ENCODE peak calls at places on chromosome 11, in seven cellular contexts. One of them, this sample, is unnamed.

GRCh38 chr11:63683133-63683991 is 2.1 kb downstream of the RTN3 start:
- DNase-seq in activated CD8-positive, alpha-beta T cell treated with anti-CD3 and anti-CD28 coated beads for 36 hours: no peak
- DNase-seq in AG09319: no peak
- DNase-seq in pancreas: no peak
- DNase-seq in nephron progenitor cell: no peak
- DNase-seq in WTC11: no peak
- DNase-seq in esophagus muscularis mucosa: no peak
- DNase-seq in this sample: no peak

GRCh38 chr11:67406969-67407699 is 3.3 kb downstream of the TBC1D10C start:
- DNase-seq in activated CD8-positive, alpha-beta T cell treated with anti-CD3 and anti-CD28 coated beads for 36 hours: peak
- DNase-seq in AG09319: no peak
- DNase-seq in pancreas: no peak
- DNase-seq in nephron progenitor cell: no peak
- DNase-seq in WTC11: no peak
- DNase-seq in esophagus muscularis mucosa: no peak
- DNase-seq in this sample: no peak

GRCh38 chr11:84993386-84993785 is 633.8 kb downstream of the DLG2 start:
- DNase-seq in activated CD8-positive, alpha-beta T cell treated with anti-CD3 and anti-CD28 coated beads for 36 hours: peak
- DNase-seq in AG09319: no peak
- DNase-seq in pancreas: no peak
- DNase-seq in nephron progenitor cell: no peak
- DNase-seq in WTC11: peak
- DNase-seq in esophagus muscularis mucosa: no peak
- DNase-seq in this sample: no peak

GRCh38 chr11:64146036-64146943 is 19.6 kb downstream of the MACROD1 start:
- DNase-seq in activated CD8-positive, alpha-beta T cell treated with anti-CD3 and anti-CD28 coated beads for 36 hours: peak
- DNase-seq in AG09319: no peak
- DNase-seq in pancreas: peak
- DNase-seq in nephron progenitor cell: peak
- DNase-seq in WTC11: peak
- DNase-seq in esophagus muscularis mucosa: no peak
- DNase-seq in this sample: no peak

GRCh38 chr11:26473216-26474194 is 98.6 kb downstream of the MUC15 start:
- DNase-seq in activated CD8-positive, alpha-beta T cell treated with anti-CD3 and anti-CD28 coated beads for 36 hours: no peak
- DNase-seq in AG09319: no peak
- DNase-seq in pancreas: no peak
- DNase-seq in nephron progenitor cell: no peak
- DNase-seq in WTC11: no peak
- DNase-seq in esophagus muscularis mucosa: no peak
- DNase-seq in this sample: no peak

GRCh38 chr11:118263694-118264567 is at the start of gene MPZL2:
- DNase-seq in activated CD8-positive, alpha-beta T cell treated with anti-CD3 and anti-CD28 coated beads for 36 hours: peak
- DNase-seq in AG09319: no peak
- DNase-seq in pancreas: peak
- DNase-seq in nephron progenitor cell: peak
- DNase-seq in WTC11: peak
- DNase-seq in esophagus muscularis mucosa: no peak
- DNase-seq in this sample: peak

GRCh38 chr11:64237484-64237951 is 3.1 kb downstream of the VEGFB start:
- DNase-seq in activated CD8-positive, alpha-beta T cell treated with anti-CD3 and anti-CD28 coated beads for 36 hours: no peak
- DNase-seq in AG09319: no peak
- DNase-seq in pancreas: peak
- DNase-seq in nephron progenitor cell: no peak
- DNase-seq in WTC11: no peak
- DNase-seq in esophagus muscularis mucosa: no peak
- DNase-seq in this sample: no peak

GRCh38 chr11:109304159-109304558 is 117.8 kb upstream of the C11orf87 start:
- DNase-seq in activated CD8-positive, alpha-beta T cell treated with anti-CD3 and anti-CD28 coated beads for 36 hours: no peak
- DNase-seq in AG09319: no peak
- DNase-seq in pancreas: no peak
- DNase-seq in nephron progenitor cell: no peak
- DNase-seq in WTC11: no peak
- DNase-seq in esophagus muscularis mucosa: no peak
- DNase-seq in this sample: no peak

GRCh38 chr11:101187748-101188147 is 58.1 kb upstream of the PGR start:
- DNase-seq in activated CD8-positive, alpha-beta T cell treated with anti-CD3 and anti-CD28 coated beads for 36 hours: no peak
- DNase-seq in AG09319: no peak
- DNase-seq in pancreas: no peak
- DNase-seq in nephron progenitor cell: no peak
- DNase-seq in WTC11: no peak
- DNase-seq in esophagus muscularis mucosa: no peak
- DNase-seq in this sample: no peak

GRCh38 chr11:34208266-34209135 is 103.1 kb downstream of the NAT10 start:
- DNase-seq in activated CD8-positive, alpha-beta T cell treated with anti-CD3 and anti-CD28 coated beads for 36 hours: peak
- DNase-seq in AG09319: no peak
- DNase-seq in pancreas: no peak
- DNase-seq in nephron progenitor cell: no peak
- DNase-seq in WTC11: no peak
- DNase-seq in esophagus muscularis mucosa: no peak
- DNase-seq in this sample: no peak

GRCh38 chr11:12577746-12578644 is 96.2 kb upstream of the TEAD1 start:
- DNase-seq in activated CD8-positive, alpha-beta T cell treated with anti-CD3 and anti-CD28 coated beads for 36 hours: no peak
- DNase-seq in AG09319: no peak
- DNase-seq in pancreas: no peak
- DNase-seq in nephron progenitor cell: no peak
- DNase-seq in WTC11: no peak
- DNase-seq in esophagus muscularis mucosa: no peak
- DNase-seq in this sample: no peak

GRCh38 chr11:35632301-35632700 is 14.0 kb downstream of the FJX1 start:
- DNase-seq in activated CD8-positive, alpha-beta T cell treated with anti-CD3 and anti-CD28 coated beads for 36 hours: no peak
- DNase-seq in AG09319: no peak
- DNase-seq in pancreas: no peak
- DNase-seq in nephron progenitor cell: peak
- DNase-seq in WTC11: no peak
- DNase-seq in esophagus muscularis mucosa: no peak
- DNase-seq in this sample: no peak

GRCh38 chr11:10856689-10857603 is 907 bp downstream of the ZBED5 start:
- DNase-seq in activated CD8-positive, alpha-beta T cell treated with anti-CD3 and anti-CD28 coated beads for 36 hours: no peak
- DNase-seq in AG09319: no peak
- DNase-seq in pancreas: no peak
- DNase-seq in nephron progenitor cell: peak
- DNase-seq in WTC11: peak
- DNase-seq in esophagus muscularis mucosa: no peak
- DNase-seq in this sample: no peak

GRCh38 chr11:68025047-68025446 is 5.4 kb upstream of the NDUFS8 start:
- DNase-seq in activated CD8-positive, alpha-beta T cell treated with anti-CD3 and anti-CD28 coated beads for 36 hours: peak
- DNase-seq in AG09319: no peak
- DNase-seq in pancreas: no peak
- DNase-seq in nephron progenitor cell: no peak
- DNase-seq in WTC11: no peak
- DNase-seq in esophagus muscularis mucosa: no peak
- DNase-seq in this sample: no peak

GRCh38 chr11:121366038-121366437 is 73.5 kb downstream of the SC5D start:
- DNase-seq in activated CD8-positive, alpha-beta T cell treated with anti-CD3 and anti-CD28 coated beads for 36 hours: no peak
- DNase-seq in AG09319: no peak
- DNase-seq in pancreas: no peak
- DNase-seq in nephron progenitor cell: no peak
- DNase-seq in WTC11: no peak
- DNase-seq in esophagus muscularis mucosa: no peak
- DNase-seq in this sample: no peak

GRCh38 chr11:121365304-121365703 is 72.7 kb downstream of the SC5D start:
- DNase-seq in activated CD8-positive, alpha-beta T cell treated with anti-CD3 and anti-CD28 coated beads for 36 hours: no peak
- DNase-seq in AG09319: no peak
- DNase-seq in pancreas: no peak
- DNase-seq in nephron progenitor cell: no peak
- DNase-seq in WTC11: no peak
- DNase-seq in esophagus muscularis mucosa: no peak
- DNase-seq in this sample: no peak

GRCh38 chr11:121367434-121367833 is 74.9 kb downstream of the SC5D start:
- DNase-seq in activated CD8-positive, alpha-beta T cell treated with anti-CD3 and anti-CD28 coated beads for 36 hours: peak
- DNase-seq in AG09319: no peak
- DNase-seq in pancreas: no peak
- DNase-seq in nephron progenitor cell: no peak
- DNase-seq in WTC11: no peak
- DNase-seq in esophagus muscularis mucosa: no peak
- DNase-seq in this sample: no peak

GRCh38 chr11:121368504-121368903 is 75.9 kb downstream of the SC5D start:
- DNase-seq in activated CD8-positive, alpha-beta T cell treated with anti-CD3 and anti-CD28 coated beads for 36 hours: no peak
- DNase-seq in AG09319: no peak
- DNase-seq in pancreas: no peak
- DNase-seq in nephron progenitor cell: no peak
- DNase-seq in WTC11: no peak
- DNase-seq in esophagus muscularis mucosa: no peak
- DNase-seq in this sample: no peak

DNA sequence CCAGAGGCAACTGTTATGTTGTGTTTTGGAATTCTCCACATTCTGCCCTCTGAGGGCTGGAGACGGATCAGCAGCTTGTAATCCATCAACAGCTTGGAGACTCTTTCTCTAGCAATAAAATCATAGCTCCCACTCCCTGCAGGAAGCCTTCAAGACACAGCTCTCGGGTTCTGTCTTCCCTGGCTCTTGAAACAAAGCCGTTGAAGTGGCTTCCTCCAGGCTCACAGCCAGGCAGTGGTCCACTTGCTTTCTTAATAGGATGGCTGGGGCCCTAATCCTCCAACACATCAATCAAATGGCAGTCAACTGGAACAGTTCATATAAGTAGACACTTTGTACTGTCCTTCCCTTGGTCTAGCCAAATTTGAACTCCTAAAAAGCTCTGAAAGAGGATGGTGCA is 74.4 kb downstream of the SC5D start:
- DNase-seq in activated CD8-positive, alpha-beta T cell treated with anti-CD3 and anti-CD28 coated beads for 36 hours: no peak
- DNase-seq in AG09319: no peak
- DNase-seq in pancreas: no peak
- DNase-seq in nephron progenitor cell: no peak
- DNase-seq in WTC11: no peak
- DNase-seq in esophagus muscularis mucosa: no peak
- DNase-seq in this sample: no peak
- TF ChIP-seq CTCF in activated CD8-positive, alpha-beta T cell treated with anti-CD3 and anti-CD28 coated beads for 36 hours: no peak
- TF ChIP-seq CTCF in AG09319: no peak
- TF ChIP-seq CTCF in pancreas: no peak
- TF ChIP-seq CTCF in nephron progenitor cell: no peak
- TF ChIP-seq CTCF in WTC11: no peak
- TF ChIP-seq CTCF in esophagus muscularis mucosa: no peak
- TF ChIP-seq CTCF in this sample: no peak

GRCh38 chr11:119322360-119322739 is 5.4 kb upstream of the MCAM start:
- DNase-seq in activated CD8-positive, alpha-beta T cell treated with anti-CD3 and anti-CD28 coated beads for 36 hours: no peak
- DNase-seq in AG09319: no peak
- DNase-seq in pancreas: no peak
- DNase-seq in nephron progenitor cell: no peak
- DNase-seq in WTC11: no peak
- DNase-seq in esophagus muscularis mucosa: no peak
- DNase-seq in this sample: no peak
- TF ChIP-seq CTCF in activated CD8-positive, alpha-beta T cell treated with anti-CD3 and anti-CD28 coated beads for 36 hours: no peak
- TF ChIP-seq CTCF in AG09319: no peak
- TF ChIP-seq CTCF in pancreas: no peak
- TF ChIP-seq CTCF in nephron progenitor cell: no peak
- TF ChIP-seq CTCF in WTC11: no peak
- TF ChIP-seq CTCF in esophagus muscularis mucosa: no peak
- TF ChIP-seq CTCF in this sample: no peak

GRCh38 chr11:114938799-114939198 is 260.5 kb downstream of the NXPE2 start:
- DNase-seq in activated CD8-positive, alpha-beta T cell treated with anti-CD3 and anti-CD28 coated beads for 36 hours: no peak
- DNase-seq in AG09319: no peak
- DNase-seq in pancreas: no peak
- DNase-seq in nephron progenitor cell: no peak
- DNase-seq in WTC11: no peak
- DNase-seq in esophagus muscularis mucosa: no peak
- DNase-seq in this sample: no peak

DNA sequence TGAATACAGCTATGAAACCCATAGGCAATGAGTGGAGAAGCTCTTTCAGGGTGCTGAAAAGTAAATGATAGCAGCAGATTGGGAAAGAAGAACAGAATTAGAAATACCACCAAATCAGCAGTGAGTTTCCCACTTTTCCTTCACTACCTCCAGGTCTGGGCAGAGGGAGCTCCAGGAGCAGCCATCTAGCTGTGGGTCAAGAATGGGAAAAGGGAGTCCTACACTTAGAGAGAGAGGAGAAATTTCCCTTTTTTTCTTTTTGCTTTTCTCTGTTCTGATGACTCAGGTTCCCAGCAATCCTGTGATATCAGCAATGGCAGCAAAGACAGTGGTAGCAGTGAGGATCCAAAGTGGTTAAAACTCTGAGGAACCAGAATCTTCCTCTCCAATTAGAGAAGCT is 263.9 kb downstream of the NXPE2 start:
- DNase-seq in activated CD8-positive, alpha-beta T cell treated with anti-CD3 and anti-CD28 coated beads for 36 hours: no peak
- DNase-seq in AG09319: no peak
- DNase-seq in pancreas: no peak
- DNase-seq in nephron progenitor cell: no peak
- DNase-seq in WTC11: no peak
- DNase-seq in esophagus muscularis mucosa: no peak
- DNase-seq in this sample: no peak
- TF ChIP-seq CTCF in activated CD8-positive, alpha-beta T cell treated with anti-CD3 and anti-CD28 coated beads for 36 hours: no peak
- TF ChIP-seq CTCF in AG09319: no peak
- TF ChIP-seq CTCF in pancreas: no peak
- TF ChIP-seq CTCF in nephron progenitor cell: no peak
- TF ChIP-seq CTCF in WTC11: no peak
- TF ChIP-seq CTCF in esophagus muscularis mucosa: no peak
- TF ChIP-seq CTCF in this sample: peak

GRCh38 chr11:86676533-86677154 is 4.2 kb upstream of the ME3 start:
- DNase-seq in activated CD8-positive, alpha-beta T cell treated with anti-CD3 and anti-CD28 coated beads for 36 hours: no peak
- DNase-seq in AG09319: no peak
- DNase-seq in pancreas: no peak
- DNase-seq in nephron progenitor cell: no peak
- DNase-seq in WTC11: peak
- DNase-seq in esophagus muscularis mucosa: no peak
- DNase-seq in this sample: no peak
- TF ChIP-seq CTCF in activated CD8-positive, alpha-beta T cell treated with anti-CD3 and anti-CD28 coated beads for 36 hours: no peak
- TF ChIP-seq CTCF in AG09319: peak
- TF ChIP-seq CTCF in pancreas: no peak
- TF ChIP-seq CTCF in nephron progenitor cell: no peak
- TF ChIP-seq CTCF in WTC11: peak
- TF ChIP-seq CTCF in esophagus muscularis mucosa: peak
- TF ChIP-seq CTCF in this sample: peak

GRCh38 chr11:3133456-3134217 is 31.5 kb downstream of the OSBPL5 start:
- DNase-seq in activated CD8-positive, alpha-beta T cell treated with anti-CD3 and anti-CD28 coated beads for 36 hours: no peak
- DNase-seq in AG09319: no peak
- DNase-seq in pancreas: no peak
- DNase-seq in nephron progenitor cell: no peak
- DNase-seq in WTC11: peak
- DNase-seq in esophagus muscularis mucosa: no peak
- DNase-seq in this sample: no peak
- TF ChIP-seq CTCF in activated CD8-positive, alpha-beta T cell treated with anti-CD3 and anti-CD28 coated beads for 36 hours: no peak
- TF ChIP-seq CTCF in AG09319: no peak
- TF ChIP-seq CTCF in pancreas: no peak
- TF ChIP-seq CTCF in nephron progenitor cell: no peak
- TF ChIP-seq CTCF in WTC11: no peak
- TF ChIP-seq CTCF in esophagus muscularis mucosa: no peak
- TF ChIP-seq CTCF in this sample: no peak

GRCh38 chr11:60889869-60890311 is 16.5 kb downstream of the PRPF19 start:
- DNase-seq in activated CD8-positive, alpha-beta T cell treated with anti-CD3 and anti-CD28 coated beads for 36 hours: no peak
- DNase-seq in AG09319: no peak
- DNase-seq in pancreas: no peak
- DNase-seq in nephron progenitor cell: no peak
- DNase-seq in WTC11: no peak
- DNase-seq in esophagus muscularis mucosa: no peak
- DNase-seq in this sample: no peak
- TF ChIP-seq CTCF in activated CD8-positive, alpha-beta T cell treated with anti-CD3 and anti-CD28 coated beads for 36 hours: no peak
- TF ChIP-seq CTCF in AG09319: no peak
- TF ChIP-seq CTCF in pancreas: no peak
- TF ChIP-seq CTCF in nephron progenitor cell: no peak
- TF ChIP-seq CTCF in WTC11: no peak
- TF ChIP-seq CTCF in esophagus muscularis mucosa: no peak
- TF ChIP-seq CTCF in this sample: no peak

GRCh38 chr11:119617343-119617713 is 111.7 kb downstream of the NECTIN1 start:
- DNase-seq in activated CD8-positive, alpha-beta T cell treated with anti-CD3 and anti-CD28 coated beads for 36 hours: no peak
- DNase-seq in AG09319: no peak
- DNase-seq in pancreas: no peak
- DNase-seq in nephron progenitor cell: no peak
- DNase-seq in WTC11: no peak
- DNase-seq in esophagus muscularis mucosa: no peak
- DNase-seq in this sample: peak
- TF ChIP-seq CTCF in activated CD8-positive, alpha-beta T cell treated with anti-CD3 and anti-CD28 coated beads for 36 hours: no peak
- TF ChIP-seq CTCF in AG09319: no peak
- TF ChIP-seq CTCF in pancreas: no peak
- TF ChIP-seq CTCF in nephron progenitor cell: no peak
- TF ChIP-seq CTCF in WTC11: no peak
- TF ChIP-seq CTCF in esophagus muscularis mucosa: no peak
- TF ChIP-seq CTCF in this sample: no peak

GRCh38 chr11:497565-498296 is 9.3 kb downstream of the RNH1 start:
- DNase-seq in activated CD8-positive, alpha-beta T cell treated with anti-CD3 and anti-CD28 coated beads for 36 hours: no peak
- DNase-seq in AG09319: no peak
- DNase-seq in pancreas: peak
- DNase-seq in nephron progenitor cell: no peak
- DNase-seq in WTC11: no peak
- DNase-seq in esophagus muscularis mucosa: no peak
- DNase-seq in this sample: no peak
- TF ChIP-seq CTCF in activated CD8-positive, alpha-beta T cell treated with anti-CD3 and anti-CD28 coated beads for 36 hours: no peak
- TF ChIP-seq CTCF in AG09319: no peak
- TF ChIP-seq CTCF in pancreas: no peak
- TF ChIP-seq CTCF in nephron progenitor cell: no peak
- TF ChIP-seq CTCF in WTC11: no peak
- TF ChIP-seq CTCF in esophagus muscularis mucosa: no peak
- TF ChIP-seq CTCF in this sample: no peak